ENCODE peak calls at places on chromosome 2, in eight cellular contexts. O, A, R, V, U, S, Z and X are unnamed samples.

GRCh38 chr2:214671330-214671850 is 138.1 kb downstream of the BARD1 start:
- DNase-seq in A (no peak), Z (no peak), V (no peak), O (no peak), S (no peak), R (no peak), U (no peak), X (no peak)

GRCh38 chr2:56500317-56500716 is 316.5 kb downstream of the CCDC85A start:
- DNase-seq in A (no peak), V (no peak), U (no peak), O (no peak), R (no peak), S (no peak), Z (no peak), X (no peak)

GRCh38 chr2:223944166-223944703 is 900 bp downstream of the WDFY1 start:
- DNase-seq in S (peak), Z (no peak), V (peak), U (no peak), R (no peak), A (no peak), O (peak), X (peak)

GRCh38 chr2:125405816-125406215 is 1250.1 kb upstream of the GYPC start:
- DNase-seq in R (peak), V (no peak), Z (no peak), S (no peak), A (peak), U (peak), O (peak), X (no peak)

GRCh38 chr2:232335859-232336215 is 42.7 kb upstream of the ALPP start:
- DNase-seq in S (no peak), U (no peak), Z (no peak), A (no peak), R (no peak), O (no peak), V (no peak), X (no peak)

GRCh38 chr2:176158855-176159677 is 2.0 kb downstream of the HOXD3 start:
- DNase-seq in O (peak), R (no peak), V (peak), Z (no peak), A (no peak), U (no peak), S (no peak), X (no peak)

GRCh38 chr2:65081232-65081685 is 25.0 kb downstream of the CEP68 start:
- DNase-seq in S (no peak), U (no peak), O (no peak), R (no peak), Z (no peak), V (no peak), A (no peak), X (no peak)

GRCh38 chr2:29983308-29983707 is 61.9 kb upstream of the ALK start:
- DNase-seq in U (no peak), S (no peak), O (no peak), A (no peak), R (no peak), V (no peak), Z (no peak), X (no peak)

GRCh38 chr2:207014424-207014823 is 75.1 kb downstream of the CPO start:
- DNase-seq in V (no peak), Z (no peak), O (no peak), R (no peak), A (peak), U (no peak), S (no peak), X (no peak)

GRCh38 chr2:215880970-215881369 is 132.4 kb downstream of the MREG start:
- DNase-seq in S (no peak), U (no peak), Z (peak), A (no peak), V (no peak), R (no peak), O (no peak), X (no peak)